ENCODE peak calls at places on chromosomes 12 and 14, in seven cellular contexts. A is AG04450, E is lower lobe of right lung, X is breast epithelium, J is HepG2, T is iPS DF 6.9, I is RWPE1. R is an unnamed sample.
A peak's percentile ranks its signal among the peaks of the same experiment; 100 is the strongest.

GRCh38 chr12:29869916-29870315 is 86.2 kb upstream of the TMTC1 start:
- DNase-seq in T (no peak), X (no peak), I (no peak), J (no peak), E (no peak), A (no peak), R (no peak)

GRCh38 chr14:35631071-35631805 is 97.3 kb downstream of the INSM2 start:
- DNase-seq in X (no peak), A (no peak), J (no peak), I (no peak), T (no peak), E (no peak), R (no peak)

GRCh38 chr12:106841471-106842302 is 67.2 kb downstream of the RIC8B start:
- DNase-seq in I (peak; percentile 49), J (peak; percentile 30), X (no peak), A (no peak), T (no peak), E (no peak), R (no peak)

GRCh38 chr14:65131176-65131765 is 29.0 kb upstream of the MAX start:
- DNase-seq in X (no peak), I (peak; percentile 41), E (no peak), J (no peak), T (no peak), A (peak; percentile 39), R (no peak)

GRCh38 chr14:99047436-99048110 is 224.4 kb downstream of the BCL11B start:
- DNase-seq in I (no peak), A (no peak), J (no peak), T (no peak), E (no peak), X (no peak), R (no peak)

GRCh38 chr14:63563370-63564026 is 20.3 kb upstream of the PPP2R5E start:
- DNase-seq in A (no peak), E (no peak), T (no peak), X (no peak), J (no peak), I (peak; percentile 51), R (no peak)

GRCh38 chr14:78446807-78447206 is 276.6 kb downstream of the NRXN3 start:
- DNase-seq in T (no peak), A (no peak), E (no peak), X (no peak), I (no peak), J (no peak), R (no peak)

GRCh38 chr12:6165418-6165817 is 34.8 kb upstream of the CD9 start:
- DNase-seq in X (no peak), E (no peak), J (no peak), T (no peak), I (no peak), A (no peak), R (no peak)

GRCh38 chr14:100440758-100441203 is 117.6 kb downstream of the SLC25A47 start:
- DNase-seq in E (no peak), J (no peak), I (no peak), T (no peak), A (no peak), X (no peak), R (no peak)
- H3K27ac ChIP-seq in E (peak overlapping the region; percentile 71), J (no peak overlapping the region), I (peak overlapping the region; percentile 91), T (no peak overlapping the region), A (no peak overlapping the region), X (peak overlapping the region; percentile 80), R (no peak overlapping the region)

DNA sequence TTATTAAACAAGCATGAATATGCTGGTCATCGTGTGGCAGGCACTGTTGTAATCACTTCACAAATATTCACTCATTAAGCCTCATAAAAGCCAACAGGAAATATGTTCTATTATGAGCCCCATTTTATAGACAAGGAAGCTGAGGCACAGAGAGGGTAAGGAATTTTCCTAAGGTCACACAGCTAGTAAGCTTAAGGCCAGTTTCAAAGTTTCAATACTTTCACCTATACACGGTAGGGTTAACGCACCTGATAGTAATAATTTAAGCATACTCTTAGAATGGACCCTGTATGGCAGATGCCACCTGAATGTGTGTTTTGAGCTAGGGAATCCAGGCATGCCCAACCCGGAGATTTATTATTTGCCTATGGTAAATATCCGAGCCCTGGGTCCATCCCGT is 39.8 kb downstream of the EGLN3 start:
- DNase-seq in J (no peak), E (no peak), T (no peak), I (no peak), A (no peak), X (no peak), R (no peak)
- H3K27ac ChIP-seq in J (no peak overlapping the region), E (no peak overlapping the region), T (no peak overlapping the region), I (no peak overlapping the region), A (no peak overlapping the region), X (no peak overlapping the region), R (no peak overlapping the region)

GRCh38 chr12:131893605-131894312 is 663 bp upstream of the ULK1 start:
- DNase-seq in I (no peak), X (no peak), A (no peak), E (no peak), T (no peak), J (no peak), R (no peak)

GRCh38 chr12:131894981-131895639 is 688 bp downstream of the ULK1 start:
- DNase-seq in T (no peak), E (no peak), X (no peak), A (no peak), J (no peak), I (no peak), R (no peak)

GRCh38 chr12:131892711-131893604 is 1.5 kb upstream of the ULK1 start:
- DNase-seq in I (no peak), A (no peak), E (no peak), J (no peak), T (no peak), X (no peak), R (no peak)

GRCh38 chr12:131895640-131896079 is 1.2 kb downstream of the ULK1 start:
- DNase-seq in A (no peak), I (no peak), E (no peak), J (no peak), X (no peak), T (no peak), R (no peak)

GRCh38 chr12:131894313-131894860 is at the start of gene ULK1:
- DNase-seq in X (peak; percentile 93), T (peak; percentile 52), E (peak; percentile 94), I (peak; percentile 99), A (peak; percentile 57), J (peak; percentile 70), R (peak; percentile 91)
- H3K27ac ChIP-seq in X (peak within 1 kb of the TSS; percentile 95), T (no peak within 1 kb of the TSS), E (peak within 1 kb of the TSS; percentile 95), I (peak within 1 kb of the TSS; percentile 96), A (peak within 1 kb of the TSS; percentile 31), J (peak within 1 kb of the TSS; percentile 79), R (peak within 1 kb of the TSS; percentile 98)

DNA sequence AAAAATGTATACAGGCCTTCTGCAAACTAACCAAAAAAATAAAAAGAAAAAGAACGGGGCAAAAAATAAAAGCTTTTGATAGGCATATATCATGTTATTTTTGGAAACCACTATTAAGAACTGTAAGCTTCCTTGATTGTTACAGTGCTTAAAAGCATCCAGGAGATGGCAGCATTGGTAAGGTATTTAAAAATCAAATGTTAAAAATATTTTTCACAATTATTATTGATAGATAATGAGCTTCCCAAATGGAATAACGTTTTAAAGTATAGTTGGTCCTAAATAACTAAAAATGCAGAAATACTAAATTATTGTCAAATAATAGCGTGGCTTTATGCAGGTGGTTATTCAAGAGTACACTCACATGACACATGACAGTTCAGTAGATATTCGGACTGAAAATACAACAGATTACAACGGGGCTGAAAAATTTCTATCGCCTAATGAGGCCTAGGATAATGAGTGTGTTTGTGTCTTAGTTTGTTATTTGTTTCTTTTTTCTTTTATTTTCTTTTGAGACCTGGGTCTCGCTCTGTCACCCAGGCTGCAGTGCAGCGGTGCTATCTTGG is 127.2 kb upstream of the ATF7IP start:
- DNase-seq in E (no peak), A (no peak), J (no peak), X (no peak), T (no peak), I (no peak), R (no peak)
- H3K27ac ChIP-seq in E (no peak overlapping the region), A (no peak overlapping the region), J (no peak overlapping the region), X (no peak overlapping the region), T (no peak overlapping the region), I (no peak overlapping the region), R (no peak overlapping the region)

GRCh38 chr12:18750087-18750486 is 12.2 kb downstream of the CAPZA3 start:
- DNase-seq in J (no peak), I (no peak), X (no peak), T (no peak), E (no peak), A (no peak), R (no peak)

GRCh38 chr12:18752947-18753346 is 15.0 kb downstream of the CAPZA3 start:
- DNase-seq in A (no peak), X (no peak), I (no peak), E (no peak), T (no peak), J (no peak), R (no peak)

GRCh38 chr12:18753481-18754117 is 15.7 kb downstream of the CAPZA3 start:
- DNase-seq in I (no peak), A (no peak), E (no peak), T (no peak), X (no peak), J (no peak), R (no peak)

GRCh38 chr12:18752280-18752920 is 14.5 kb downstream of the CAPZA3 start:
- DNase-seq in T (no peak), A (peak; percentile 64), I (no peak), J (no peak), E (no peak), X (no peak), R (no peak)

GRCh38 chr12:18751866-18752265 is 13.9 kb downstream of the CAPZA3 start:
- DNase-seq in J (no peak), T (no peak), I (no peak), A (no peak), E (no peak), X (no peak), R (no peak)
- H3K27ac ChIP-seq in J (no peak overlapping the region), T (no peak overlapping the region), I (no peak overlapping the region), A (no peak overlapping the region), E (no peak overlapping the region), X (no peak overlapping the region), R (no peak overlapping the region)

DNA sequence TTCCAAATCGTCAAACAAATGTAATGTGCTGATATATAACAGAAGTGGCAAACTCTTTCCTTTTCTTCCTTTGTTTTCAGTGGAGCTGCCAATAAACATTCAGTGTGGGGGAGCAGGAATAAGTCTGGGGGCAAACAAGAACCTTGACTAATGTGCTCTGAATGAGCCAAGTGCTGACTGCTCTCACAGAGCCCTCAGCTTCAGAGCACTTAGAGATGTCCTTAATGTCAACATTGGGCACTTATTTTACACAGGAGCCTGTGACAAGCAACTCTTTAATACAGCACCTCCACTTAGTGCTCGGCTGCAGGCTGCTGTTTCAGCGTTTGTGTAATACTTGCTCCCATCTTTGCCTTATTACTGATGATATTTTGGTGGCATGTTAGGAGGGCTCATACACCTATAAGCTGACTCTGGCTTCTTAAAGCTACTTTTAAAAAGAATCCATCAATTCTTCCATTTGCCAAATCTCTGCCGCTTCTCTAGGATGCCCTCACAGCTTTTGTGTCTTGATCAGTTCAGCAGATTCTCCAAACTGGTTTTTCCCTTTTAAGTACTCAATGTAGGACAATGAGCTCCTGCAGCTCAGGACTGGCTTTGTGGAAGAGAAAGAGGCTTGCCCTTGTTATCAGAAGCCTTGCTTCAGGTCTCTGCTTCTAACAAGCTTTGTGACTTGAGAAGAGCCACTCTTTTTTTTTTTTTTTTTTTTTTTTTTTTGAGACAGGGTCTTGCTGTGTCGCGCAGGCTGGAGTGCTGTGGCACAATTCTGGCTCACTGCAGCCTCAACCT is 206.6 kb downstream of the MON2 start:
- DNase-seq in X (no peak), I (no peak), T (no peak), J (no peak), A (no peak), E (no peak), R (no peak)
- H3K27ac ChIP-seq in X (no peak overlapping the region), I (no peak overlapping the region), T (no peak overlapping the region), J (no peak overlapping the region), A (no peak overlapping the region), E (no peak overlapping the region), R (no peak overlapping the region)

GRCh38 chr12:11651377-11651776 is 1.9 kb downstream of the ETV6 start:
- DNase-seq in I (no peak), T (no peak), A (no peak), X (no peak), J (no peak), E (no peak), R (no peak)
- H3K27ac ChIP-seq in I (no peak overlapping the region), T (no peak overlapping the region), A (peak overlapping the region; percentile 43), X (peak overlapping the region; percentile 100), J (no peak overlapping the region), E (peak overlapping the region; percentile 96), R (no peak overlapping the region)

R was measured in tibial nerve.